ENCODE peak calls at places on chromosomes 5 and 9, in nine cellular contexts. M is endodermal cell, A is GM06990, J is chondrocyte, K is endothelial cell, L is AG09309, H is HepG2, Z is Peyer's patch, W is RWPE1. O is an unnamed sample.

GRCh38 chr9:83012578-83013260 is 50.2 kb downstream of the RASEF start:
- DNase-seq in M (no peak), A (no peak), J (no peak), K (no peak), L (no peak), H (no peak), Z (no peak), W (no peak), O (no peak)

GRCh38 chr5:157913575-157913974 is 54.6 kb upstream of the CLINT1 start:
- DNase-seq in M (peak), A (no peak), J (no peak), K (no peak), L (no peak), H (no peak), Z (no peak), W (no peak), O (no peak)

GRCh38 chr9:132946624-132947295 is 2.3 kb upstream of the TSC1 start:
- DNase-seq in M (peak), A (no peak), J (no peak), K (no peak), L (no peak), H (peak), Z (no peak), W (peak), O (no peak)

GRCh38 chr5:93604119-93604963 is 21.3 kb downstream of the NR2F1 start:
- DNase-seq in M (peak), A (no peak), J (no peak), K (no peak), L (no peak), H (no peak), Z (no peak), W (no peak), O (no peak)

GRCh38 chr5:126449751-126450271 is 26.6 kb downstream of the GRAMD2B start:
- DNase-seq in M (no peak), A (peak), J (no peak), K (no peak), L (no peak), H (no peak), Z (peak), W (peak), O (no peak)

GRCh38 chr9:18755263-18755662 is 277.7 kb downstream of the SAXO1 start:
- DNase-seq in M (no peak), A (no peak), J (no peak), K (no peak), L (no peak), H (no peak), Z (no peak), W (no peak), O (no peak)

GRCh38 chr5:77138981-77139380 is 51.9 kb upstream of the ZBED3 start:
- DNase-seq in M (no peak), A (no peak), J (no peak), K (no peak), L (no peak), H (no peak), Z (no peak), W (no peak), O (no peak)

GRCh38 chr5:55530669-55531068 is 4.1 kb downstream of the PLPP1 start:
- DNase-seq in M (no peak), A (no peak), J (no peak), K (no peak), L (no peak), H (no peak), Z (no peak), W (no peak), O (no peak)

GRCh38 chr9:134571326-134571871 is 70.2 kb upstream of the COL5A1 start:
- DNase-seq in M (peak), A (no peak), J (no peak), K (no peak), L (no peak), H (no peak), Z (peak), W (no peak), O (no peak)

GRCh38 chr9:108056805-108057386 is 567.3 kb upstream of the KLF4 start:
- DNase-seq in M (no peak), A (no peak), J (no peak), K (no peak), L (peak), H (no peak), Z (no peak), W (peak), O (no peak)

GRCh38 chr5:35133186-35133585 is 85.4 kb upstream of the AGXT2 start:
- DNase-seq in M (no peak), A (no peak), J (no peak), K (no peak), L (no peak), H (no peak), Z (no peak), W (no peak), O (no peak)

GRCh38 chr9:131826053-131826452 is 86.2 kb upstream of the RAPGEF1 start:
- DNase-seq in M (no peak), A (no peak), J (no peak), K (no peak), L (no peak), H (no peak), Z (no peak), W (no peak), O (no peak)

GRCh38 chr9:14030350-14030823 is 283.6 kb downstream of the NFIB start:
- DNase-seq in M (no peak), A (no peak), J (no peak), K (no peak), L (no peak), H (no peak), Z (no peak), W (peak), O (no peak)

GRCh38 chr9:123544007-123544827 is 188.2 kb downstream of the CRB2 start:
- DNase-seq in M (peak), A (no peak), J (no peak), K (peak), L (no peak), H (peak), Z (peak), W (peak), O (no peak)

GRCh38 chr9:76756273-76756650 is 8.0 kb upstream of the PCA3 start:
- DNase-seq in M (peak), A (no peak), J (no peak), K (peak), L (no peak), H (peak), Z (peak), W (peak), O (no peak)
- TF ChIP-seq CTCF in M (peak), A (peak), J (peak), K (no peak), L (peak), H (peak), Z (no peak), W (peak), O (no peak)

GRCh38 chr5:162593881-162594280 is 526.3 kb downstream of the GABRG2 start:
- DNase-seq in M (no peak), A (no peak), J (no peak), K (no peak), L (no peak), H (no peak), Z (no peak), W (no peak), O (no peak)
- TF ChIP-seq CTCF in M (peak), A (peak), J (peak), K (peak), L (no peak), H (no peak), Z (no peak), W (peak), O (peak)

DNA sequence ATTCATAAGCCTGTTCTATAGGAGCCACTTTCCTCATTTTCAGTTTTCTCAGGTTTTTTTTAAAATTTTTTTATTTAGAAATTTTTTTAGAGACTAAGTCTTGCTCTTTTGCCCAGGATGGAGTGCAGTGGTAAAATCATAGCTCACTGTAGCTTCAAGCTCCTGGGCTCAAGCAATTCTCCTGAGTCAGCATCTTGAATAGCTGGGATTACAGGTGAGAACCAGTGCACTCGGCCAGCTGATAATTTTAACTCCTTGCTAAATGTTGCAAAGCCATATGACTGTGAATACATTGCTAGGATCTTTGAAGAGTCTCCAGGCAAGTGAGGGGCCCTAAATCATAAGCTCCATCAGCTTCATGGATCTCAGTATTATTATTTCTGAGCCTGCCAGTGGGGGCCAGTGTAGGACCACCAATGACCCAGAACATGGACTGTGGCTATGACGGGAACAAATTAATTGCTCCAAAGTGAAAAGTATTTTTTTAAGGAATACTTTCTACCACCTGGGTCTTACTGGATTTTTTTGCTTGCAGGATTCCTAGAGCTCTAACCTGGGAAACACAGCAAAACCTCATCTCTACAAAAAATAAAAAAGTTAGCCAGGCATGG is 5.7 kb upstream of the GAPVD1 start:
- DNase-seq in M (peak), A (no peak), J (no peak), K (peak), L (no peak), H (peak), Z (no peak), W (no peak), O (no peak)
- TF ChIP-seq CTCF in M (peak), A (peak), J (peak), K (no peak), L (peak), H (peak), Z (no peak), W (peak), O (no peak)

GRCh38 chr5:135269828-135270545 is 129.0 kb downstream of the MACROH2A1 start:
- DNase-seq in M (no peak), A (no peak), J (no peak), K (no peak), L (peak), H (no peak), Z (no peak), W (peak), O (no peak)
- TF ChIP-seq CTCF in M (no peak), A (no peak), J (no peak), K (no peak), L (no peak), H (no peak), Z (no peak), W (no peak), O (no peak)

O was measured in CD14-positive monocyte.